ENCODE peak calls at places on chromosomes 1 and 21, in six cellular contexts. K, H, E, D, O and V are unnamed samples.

GRCh38 chr21:45364464-45365185 is 40.3 kb upstream of the COL18A1 start:
- DNase-seq in K (peak), H (no peak), E (no peak), D (peak), O (no peak), V (no peak)

GRCh38 chr1:204307334-204307883 is 52.3 kb downstream of the PLEKHA6 start:
- DNase-seq in K (peak), H (no peak), E (no peak), D (peak), O (no peak), V (no peak)

GRCh38 chr1:9346566-9346965 is 53.9 kb downstream of the SPSB1 start:
- DNase-seq in K (no peak), H (no peak), E (no peak), D (no peak), O (no peak), V (no peak)

GRCh38 chr1:92376345-92376744 is 77.5 kb downstream of the RPAP2 start:
- DNase-seq in K (no peak), H (no peak), E (no peak), D (no peak), O (no peak), V (no peak)

GRCh38 chr1:5388622-5389021 is 603.6 kb downstream of the NPHP4 start:
- DNase-seq in K (no peak), H (no peak), E (no peak), D (no peak), O (no peak), V (no peak)

GRCh38 chr1:73674945-73675561 is 522.9 kb downstream of the LRRIQ3 start:
- DNase-seq in K (peak), H (no peak), E (no peak), D (no peak), O (peak), V (no peak)

GRCh38 chr21:42125571-42126544 is 54.7 kb downstream of the UMODL1 start:
- DNase-seq in K (peak), H (no peak), E (no peak), D (peak), O (no peak), V (no peak)

GRCh38 chr1:220370041-220370700 is 97.9 kb upstream of the RAB3GAP2 start:
- DNase-seq in K (peak), H (no peak), E (no peak), D (peak), O (no peak), V (no peak)

GRCh38 chr1:154961207-154961496 is 430 bp downstream of the PYGO2 start:
- DNase-seq in K (no peak), H (no peak), E (no peak), D (no peak), O (no peak), V (no peak)

GRCh38 chr1:91795601-91796389 is 90.2 kb downstream of the TGFBR3 start:
- DNase-seq in K (peak), H (no peak), E (no peak), D (peak), O (no peak), V (no peak)

GRCh38 chr21:22791376-22791775 is 1793.2 kb downstream of the NCAM2 start:
- DNase-seq in K (no peak), H (no peak), E (no peak), D (no peak), O (no peak), V (no peak)

GRCh38 chr21:34113842-34114241 is 40.5 kb downstream of the MRPS6 start:
- DNase-seq in K (no peak), H (no peak), E (no peak), D (no peak), O (no peak), V (no peak)

GRCh38 chr1:64107041-64107440 is 96.4 kb upstream of the UBE2U start:
- DNase-seq in K (no peak), H (no peak), E (no peak), D (no peak), O (no peak), V (no peak)

GRCh38 chr1:203037509-203038190 is 11.4 kb downstream of the PPFIA4 start:
- DNase-seq in K (no peak), H (no peak), E (no peak), D (no peak), O (no peak), V (no peak)

GRCh38 chr1:241464985-241465384 is 54.6 kb downstream of the FH start:
- DNase-seq in K (no peak), H (no peak), E (no peak), D (no peak), O (no peak), V (no peak)

GRCh38 chr1:46174448-46175231 is at the start of gene TSPAN1:
- DNase-seq in K (peak), H (no peak), E (no peak), D (peak), O (no peak), V (no peak)

GRCh38 chr1:43509740-43510375 is 20.8 kb upstream of the PTPRF start:
- DNase-seq in K (no peak), H (no peak), E (no peak), D (no peak), O (no peak), V (no peak)

GRCh38 chr1:114620419-114620818 is 39.0 kb upstream of the BCAS2 start:
- DNase-seq in K (no peak), H (no peak), E (no peak), D (no peak), O (no peak), V (no peak)

GRCh38 chr1:211553549-211553948 is 25.4 kb downstream of the SLC30A1 start:
- DNase-seq in K (no peak), H (no peak), E (no peak), D (no peak), O (no peak), V (no peak)